ENCODE peak calls at places on chromosomes 7 and 10, in four cellular contexts. One of them, this sample, is unnamed.

GRCh38 chr7:73746378-73746777 is 7.8 kb upstream of the ABHD11 start:
- DNase-seq in lung: no peak
- DNase-seq in endothelial cell: no peak
- DNase-seq in neural progenitor cell: no peak
- DNase-seq in this sample: no peak

GRCh38 chr7:151134743-151135524 is 32.6 kb downstream of the GBX1 start:
- DNase-seq in lung: no peak
- DNase-seq in endothelial cell: no peak
- DNase-seq in neural progenitor cell: no peak
- DNase-seq in this sample: no peak

GRCh38 chr7:55477781-55478374 is 94.4 kb downstream of the VOPP1 start:
- DNase-seq in lung: peak
- DNase-seq in endothelial cell: no peak
- DNase-seq in neural progenitor cell: no peak
- DNase-seq in this sample: no peak

GRCh38 chr10:129910861-129911260 is 53.2 kb downstream of the EBF3 start:
- DNase-seq in lung: no peak
- DNase-seq in endothelial cell: no peak
- DNase-seq in neural progenitor cell: no peak
- DNase-seq in this sample: no peak

GRCh38 chr10:20093600-20093999 is 277.4 kb downstream of the PLXDC2 start:
- DNase-seq in lung: no peak
- DNase-seq in endothelial cell: no peak
- DNase-seq in neural progenitor cell: no peak
- DNase-seq in this sample: no peak

GRCh38 chr7:93569189-93569588 is 5.3 kb downstream of the CALCR start:
- DNase-seq in lung: no peak
- DNase-seq in endothelial cell: no peak
- DNase-seq in neural progenitor cell: no peak
- DNase-seq in this sample: no peak

GRCh38 chr7:43537765-43538403 is 45.0 kb upstream of the STK17A start:
- DNase-seq in lung: no peak
- DNase-seq in endothelial cell: no peak
- DNase-seq in neural progenitor cell: no peak
- DNase-seq in this sample: no peak

GRCh38 chr7:56074371-56074791 is 10.3 kb downstream of the SUMF2 start:
- DNase-seq in lung: peak
- DNase-seq in endothelial cell: peak
- DNase-seq in neural progenitor cell: peak
- DNase-seq in this sample: peak

GRCh38 chr7:191105-192034 is 1.0 kb upstream of the FAM20C start:
- DNase-seq in lung: no peak
- DNase-seq in endothelial cell: no peak
- DNase-seq in neural progenitor cell: peak
- DNase-seq in this sample: peak

GRCh38 chr10:50421026-50421719 is 169.9 kb upstream of the ASAH2 start:
- DNase-seq in lung: peak
- DNase-seq in endothelial cell: peak
- DNase-seq in neural progenitor cell: peak
- DNase-seq in this sample: peak
- TF ChIP-seq CTCF in lung: peak
- TF ChIP-seq CTCF in endothelial cell: peak
- TF ChIP-seq CTCF in neural progenitor cell: peak
- TF ChIP-seq CTCF in this sample: peak

DNA sequence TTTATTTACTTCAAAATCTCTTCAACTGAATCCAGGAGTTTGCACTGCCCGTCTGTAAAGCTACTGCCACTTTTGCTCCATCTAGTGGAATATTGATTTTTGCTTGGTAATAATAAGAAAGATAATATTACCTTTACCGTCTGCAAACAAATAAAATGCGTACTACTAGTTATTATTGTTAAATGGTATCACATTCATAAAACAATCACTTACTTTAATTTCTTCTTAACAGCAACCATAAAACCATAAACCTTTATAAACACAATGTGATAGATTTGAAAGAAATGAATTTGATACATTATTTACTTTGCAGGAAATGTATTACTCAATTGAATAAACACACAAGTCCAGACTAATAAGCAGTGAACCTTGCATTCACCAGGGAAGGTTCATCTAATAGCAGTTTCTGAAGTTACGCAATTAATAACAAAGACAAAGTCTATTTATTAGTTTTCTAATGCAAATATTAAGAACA is 6.4 kb downstream of the AGMO start:
- DNase-seq in lung: no peak
- DNase-seq in endothelial cell: no peak
- DNase-seq in neural progenitor cell: no peak
- DNase-seq in this sample: no peak
- TF ChIP-seq CTCF in lung: no peak
- TF ChIP-seq CTCF in endothelial cell: no peak
- TF ChIP-seq CTCF in neural progenitor cell: no peak
- TF ChIP-seq CTCF in this sample: no peak

GRCh38 chr7:135710417-135711138 is 17.4 kb downstream of the SLC13A4 start:
- DNase-seq in lung: no peak
- DNase-seq in endothelial cell: no peak
- DNase-seq in neural progenitor cell: peak
- DNase-seq in this sample: no peak
- TF ChIP-seq CTCF in lung: no peak
- TF ChIP-seq CTCF in endothelial cell: peak
- TF ChIP-seq CTCF in neural progenitor cell: peak
- TF ChIP-seq CTCF in this sample: peak

DNA sequence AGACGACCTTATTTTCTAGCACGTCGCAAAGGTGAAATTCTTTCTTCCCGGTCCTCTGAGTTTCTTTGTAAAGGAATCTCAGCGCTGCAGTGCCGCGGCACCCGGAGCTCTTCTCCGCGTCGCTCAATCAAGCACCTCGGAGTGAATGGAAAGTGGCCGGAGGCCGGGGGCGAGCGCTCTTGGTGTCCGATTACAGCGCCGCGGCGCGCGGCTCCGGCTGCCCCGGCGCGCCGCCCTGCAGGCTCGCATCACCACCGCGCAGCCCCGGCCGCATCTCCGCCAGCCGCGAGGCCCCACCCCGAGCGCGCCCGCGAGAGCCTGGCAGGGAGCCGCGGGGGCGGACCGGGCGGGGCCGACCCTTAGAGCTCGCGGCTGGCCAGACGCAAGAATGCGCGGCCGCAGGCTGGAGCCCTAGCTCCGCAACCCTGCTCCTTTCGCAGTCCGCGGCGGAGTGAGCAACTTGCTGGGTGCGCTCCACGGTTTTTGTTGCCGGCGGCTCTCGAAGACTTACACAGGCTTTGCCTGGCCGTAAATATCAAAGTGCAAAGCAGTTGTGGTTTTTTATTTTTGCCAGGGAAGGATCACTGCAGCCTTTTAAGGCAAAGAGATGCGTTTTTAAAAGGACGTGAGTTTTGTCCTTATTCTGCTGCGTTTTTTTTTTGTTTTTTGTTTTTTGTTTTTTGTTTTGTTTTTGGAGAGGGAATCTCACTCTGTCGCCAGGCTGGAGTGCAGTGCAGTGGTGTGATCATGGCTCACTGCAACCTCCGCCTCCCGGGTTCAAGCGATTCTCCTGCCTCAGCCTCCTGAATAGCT is at the start of gene SEMA3C:
- DNase-seq in lung: peak
- DNase-seq in endothelial cell: peak
- DNase-seq in neural progenitor cell: peak
- DNase-seq in this sample: peak
- TF ChIP-seq CTCF in lung: no peak
- TF ChIP-seq CTCF in endothelial cell: no peak
- TF ChIP-seq CTCF in neural progenitor cell: no peak
- TF ChIP-seq CTCF in this sample: no peak

DNA sequence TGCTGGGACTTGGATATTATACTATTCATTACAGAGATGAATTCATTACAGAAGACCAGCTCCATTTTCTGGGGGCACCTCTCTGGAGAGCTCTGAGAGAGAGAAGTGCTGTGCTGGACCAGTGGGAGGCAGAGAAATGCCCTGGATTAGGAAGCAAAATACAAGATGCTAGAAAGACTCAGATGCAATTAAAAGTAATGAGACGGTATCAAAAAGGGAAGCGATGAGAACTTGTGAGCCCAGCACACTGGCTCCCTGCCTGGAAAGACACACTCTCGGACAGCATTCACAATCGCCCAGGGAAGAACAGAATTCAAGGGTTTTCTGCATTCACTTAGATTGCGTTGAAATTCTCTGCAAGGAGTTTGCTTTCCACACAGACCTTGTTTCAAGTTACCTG is 3.5 kb upstream of the FRAT2 start:
- DNase-seq in lung: no peak
- DNase-seq in endothelial cell: no peak
- DNase-seq in neural progenitor cell: peak
- DNase-seq in this sample: no peak
- TF ChIP-seq CTCF in lung: no peak
- TF ChIP-seq CTCF in endothelial cell: no peak
- TF ChIP-seq CTCF in neural progenitor cell: no peak
- TF ChIP-seq CTCF in this sample: no peak

GRCh38 chr7:30626984-30627383 is 32.3 kb downstream of the GARS1 start:
- DNase-seq in lung: no peak
- DNase-seq in endothelial cell: no peak
- DNase-seq in neural progenitor cell: no peak
- DNase-seq in this sample: no peak

GRCh38 chr7:30630986-30631385 is 36.3 kb downstream of the GARS1 start:
- DNase-seq in lung: no peak
- DNase-seq in endothelial cell: no peak
- DNase-seq in neural progenitor cell: no peak
- DNase-seq in this sample: no peak

DNA sequence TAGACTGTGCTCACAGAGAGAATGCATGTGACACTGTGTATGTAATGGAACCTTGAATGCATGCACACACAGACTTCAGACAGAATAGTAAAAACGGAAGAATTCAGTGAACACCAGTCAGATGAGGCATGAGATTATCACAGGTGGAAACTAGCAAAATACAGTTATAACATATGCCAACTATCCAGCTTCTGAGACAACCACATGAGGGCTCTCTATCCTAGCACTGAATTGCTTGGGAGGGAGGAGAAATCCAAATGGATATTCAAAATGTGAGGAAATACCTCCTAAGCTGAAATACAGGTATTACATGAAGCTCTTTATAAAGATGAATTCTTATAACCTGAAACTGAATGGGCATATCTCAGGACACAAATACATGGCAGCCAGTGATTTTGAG is 30.6 kb downstream of the GARS1 start:
- DNase-seq in lung: no peak
- DNase-seq in endothelial cell: no peak
- DNase-seq in neural progenitor cell: no peak
- DNase-seq in this sample: no peak
- TF ChIP-seq CTCF in lung: no peak
- TF ChIP-seq CTCF in endothelial cell: no peak
- TF ChIP-seq CTCF in neural progenitor cell: peak
- TF ChIP-seq CTCF in this sample: no peak

DNA sequence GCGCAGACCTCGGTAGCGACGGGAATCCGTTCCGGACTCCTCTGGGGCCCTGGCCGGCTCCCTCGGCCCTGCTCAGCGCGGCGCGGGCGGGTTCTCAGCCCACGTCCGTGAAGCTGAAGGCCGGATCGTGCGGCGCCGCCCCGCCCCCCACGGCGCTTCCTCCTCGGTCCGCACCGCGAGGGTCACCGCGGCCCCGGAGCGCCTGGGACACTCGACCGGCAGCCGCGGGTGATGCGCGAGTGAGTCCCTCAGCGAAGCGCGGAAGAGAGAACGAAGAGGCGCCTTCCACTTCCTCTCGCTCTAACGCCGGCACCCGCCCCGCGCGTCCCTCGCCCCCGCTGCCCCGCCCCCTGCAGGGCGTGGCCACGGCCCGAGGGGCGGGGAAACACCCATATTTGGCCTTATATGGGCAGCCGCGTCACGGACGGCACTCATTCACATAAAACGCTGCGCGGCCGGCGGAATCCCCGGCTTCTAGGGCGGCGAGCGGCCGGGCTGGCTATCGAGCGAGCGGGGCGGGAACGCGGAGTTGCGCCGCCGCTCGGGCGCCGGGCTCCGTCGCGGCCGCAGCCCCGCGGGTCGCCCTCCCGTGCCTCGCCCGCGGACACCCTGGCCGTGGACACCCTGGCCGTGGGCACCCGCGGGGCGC is at the start of gene DUSP5:
- DNase-seq in lung: peak
- DNase-seq in endothelial cell: peak
- DNase-seq in neural progenitor cell: peak
- DNase-seq in this sample: peak
- TF ChIP-seq CTCF in lung: no peak
- TF ChIP-seq CTCF in endothelial cell: no peak
- TF ChIP-seq CTCF in neural progenitor cell: no peak
- TF ChIP-seq CTCF in this sample: no peak